ENCODE peak calls at places on chromosomes 1 and 21, in eight cellular contexts. B is CD8-positive, alpha-beta T cell; R is fibroblast of the aortic adventitia; L is fibroblast of mammary gland; T is heart left ventricle; W is lower lobe of right lung; Q is brain microvascular endothelial cell; U is HL-60. F is an unnamed sample.
A peak's percentile ranks its signal among the peaks of the same experiment; 100 is the strongest.

GRCh38 chr1:150268342-150268705 is 492 bp downstream of the APH1A start:
- DNase-seq in Q (no peak), L (peak; percentile 44), B (peak; percentile 65), R (no peak), U (no peak), W (peak; percentile 64), T (no peak), F (no peak)

GRCh38 chr1:236063919-236064673 is 794 bp downstream of the NID1 start:
- DNase-seq in U (no peak), T (peak; percentile 83), B (no peak), Q (peak; percentile 63), R (peak; percentile 77), L (peak; percentile 66), W (peak; percentile 58), F (peak; percentile 41)

GRCh38 chr1:54177726-54178125 is 22.1 kb downstream of the CYB5RL start:
- DNase-seq in Q (no peak), L (no peak), B (no peak), T (no peak), W (no peak), U (no peak), R (no peak), F (no peak)

GRCh38 chr1:29280780-29281131 is 44.4 kb downstream of the PTPRU start:
- DNase-seq in Q (peak; percentile 16), T (no peak), U (no peak), L (peak; percentile 31), W (no peak), B (no peak), R (peak; percentile 51), F (no peak)

GRCh38 chr1:23867542-23867952 is 543 bp downstream of the FUCA1 start:
- DNase-seq in Q (no peak), B (no peak), L (no peak), T (no peak), U (no peak), R (no peak), W (no peak), F (no peak)

GRCh38 chr1:179810367-179810715 is 67.2 kb downstream of the FAM163A start:
- DNase-seq in T (no peak), R (no peak), W (no peak), U (no peak), B (no peak), L (no peak), Q (no peak), F (no peak)

GRCh38 chr1:30368841-30369240 is 354.5 kb downstream of the MATN1 start:
- DNase-seq in B (no peak), U (no peak), L (no peak), W (no peak), R (no peak), T (no peak), Q (no peak), F (no peak)

GRCh38 chr1:42767510-42767924 is 468 bp downstream of the C1orf50 start:
- DNase-seq in T (no peak), U (no peak), L (no peak), B (no peak), W (no peak), Q (no peak), R (no peak), F (no peak)

GRCh38 chr1:1086911-1087341 is 12.8 kb upstream of the RNF223 start:
- DNase-seq in L (no peak), Q (no peak), W (peak; percentile 23), T (peak; percentile 57), R (no peak), U (no peak), B (no peak), F (no peak)

GRCh38 chr1:55604749-55605148 is 389.6 kb upstream of the USP24 start:
- DNase-seq in W (no peak), R (peak; percentile 97), L (no peak), T (no peak), U (no peak), B (no peak), Q (no peak), F (no peak)

GRCh38 chr1:64898107-64898861 is 68.1 kb downstream of the JAK1 start:
- DNase-seq in T (peak; percentile 83), L (peak; percentile 99), B (peak; percentile 30), W (peak; percentile 69), Q (peak; percentile 98), U (peak; percentile 40), R (peak; percentile 83), F (peak; percentile 72)

GRCh38 chr1:89405275-89405929 is 41.5 kb downstream of the GBP6 start:
- DNase-seq in R (no peak), Q (no peak), U (no peak), L (no peak), B (no peak), W (no peak), T (no peak), F (no peak)

GRCh38 chr21:44892536-44893277 is 19.2 kb upstream of the PTTG1IP start:
- DNase-seq in Q (peak; percentile 34), B (peak; percentile 72), L (peak; percentile 47), T (peak; percentile 87), W (peak; percentile 81), U (no peak), R (peak; percentile 63), F (no peak)

GRCh38 chr1:204711947-204712701 is 26.6 kb upstream of the LRRN2 start:
- DNase-seq in Q (no peak), T (no peak), W (no peak), U (no peak), R (no peak), L (no peak), B (no peak), F (no peak)

GRCh38 chr1:5933676-5934057 is 58.6 kb downstream of the NPHP4 start:
- DNase-seq in L (no peak), T (no peak), Q (peak; percentile 24), U (no peak), B (no peak), R (peak; percentile 32), W (no peak), F (no peak)

GRCh38 chr1:34694383-34694782 is 60.5 kb upstream of the GJB5 start:
- DNase-seq in W (no peak), R (no peak), Q (no peak), U (no peak), L (no peak), B (no peak), T (no peak), F (no peak)

GRCh38 chr1:37875833-37876232 is 16.4 kb upstream of the MTF1 start:
- DNase-seq in Q (peak; percentile 11), L (peak; percentile 19), W (no peak), B (no peak), T (no peak), R (no peak), U (no peak), F (no peak)

GRCh38 chr1:21289700-21290545 is at the start of gene ECE1:
- DNase-seq in L (no peak), B (peak; percentile 56), R (no peak), Q (no peak), W (peak; percentile 76), T (peak; percentile 81), U (peak; percentile 28), F (no peak)

GRCh38 chr1:11946647-11947046 is 12.1 kb downstream of the PLOD1 start:
- DNase-seq in T (no peak), Q (no peak), W (no peak), R (no peak), L (peak; percentile 25), B (no peak), U (no peak), F (no peak)

GRCh38 chr21:25424674-25425073 is 182.6 kb downstream of the MRPL39 start:
- DNase-seq in Q (no peak), R (no peak), B (no peak), W (no peak), L (no peak), U (no peak), T (no peak), F (no peak)

GRCh38 chr1:248815407-248816034 is 10.2 kb downstream of the SH3BP5L start:
- DNase-seq in W (no peak), U (no peak), B (no peak), Q (no peak), L (no peak), T (no peak), R (no peak), F (no peak)
- H3K4me3 ChIP-seq in W (no peak overlapping the region), U (no peak overlapping the region), B (no peak overlapping the region), Q (no peak overlapping the region), L (no peak overlapping the region), T (no peak overlapping the region), R (no peak overlapping the region), F (no peak overlapping the region)

DNA sequence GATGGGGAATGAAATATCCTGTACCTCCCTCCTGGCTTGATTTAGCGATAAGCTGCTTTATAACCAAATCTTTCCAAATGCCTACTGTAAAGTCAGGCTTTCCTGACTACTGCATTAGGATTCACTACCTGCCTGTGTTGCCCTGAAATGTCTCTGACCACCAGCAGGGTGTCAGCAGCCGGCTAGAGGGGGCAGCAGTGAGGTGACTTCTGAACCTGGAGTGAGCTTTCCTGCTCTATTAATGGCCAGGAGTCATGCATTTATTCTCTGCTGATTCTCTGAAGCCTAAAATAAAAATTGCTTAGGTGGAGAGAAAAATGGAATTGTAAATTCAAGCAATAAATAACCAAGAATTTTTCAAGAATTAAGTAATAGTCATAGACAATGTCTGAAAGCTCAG is 2.5 kb downstream of the BACE2 start:
- DNase-seq in T (no peak), R (peak; percentile 55), W (no peak), L (peak; percentile 46), U (no peak), Q (no peak), B (no peak), F (no peak)
- TF ChIP-seq CTCF in T (peak; percentile 45), R (peak; percentile 89), W (peak; percentile 51), L (peak; percentile 77), U (peak; percentile 28), Q (peak; percentile 91), B (no peak), F (peak; percentile 79)

DNA sequence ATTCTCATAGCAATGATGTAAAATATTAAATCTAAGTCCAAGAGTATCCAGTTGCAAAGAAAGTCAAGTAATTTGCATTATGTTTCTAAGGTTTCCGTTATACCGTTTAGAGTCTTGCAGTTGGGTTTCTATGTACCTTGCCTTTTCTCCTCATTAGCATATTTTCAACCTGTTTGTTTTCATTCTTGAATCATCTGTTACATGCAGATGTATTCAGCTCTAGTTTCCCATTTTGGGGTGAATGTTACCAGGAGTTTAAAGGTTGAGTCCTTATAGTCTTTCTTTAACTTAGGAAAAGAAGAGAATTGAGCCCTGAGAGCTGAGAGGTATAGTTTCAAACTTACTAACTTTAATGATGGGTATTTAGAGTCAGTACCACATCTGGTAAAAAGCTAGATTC is 139.9 kb downstream of the NFIA start:
- DNase-seq in R (no peak), T (no peak), B (no peak), W (no peak), L (no peak), Q (no peak), U (no peak), F (no peak)
- H3K4me3 ChIP-seq in R (no peak overlapping the region), T (no peak overlapping the region), B (no peak overlapping the region), W (no peak overlapping the region), L (no peak overlapping the region), Q (no peak overlapping the region), U (no peak overlapping the region), F (no peak overlapping the region)

DNA sequence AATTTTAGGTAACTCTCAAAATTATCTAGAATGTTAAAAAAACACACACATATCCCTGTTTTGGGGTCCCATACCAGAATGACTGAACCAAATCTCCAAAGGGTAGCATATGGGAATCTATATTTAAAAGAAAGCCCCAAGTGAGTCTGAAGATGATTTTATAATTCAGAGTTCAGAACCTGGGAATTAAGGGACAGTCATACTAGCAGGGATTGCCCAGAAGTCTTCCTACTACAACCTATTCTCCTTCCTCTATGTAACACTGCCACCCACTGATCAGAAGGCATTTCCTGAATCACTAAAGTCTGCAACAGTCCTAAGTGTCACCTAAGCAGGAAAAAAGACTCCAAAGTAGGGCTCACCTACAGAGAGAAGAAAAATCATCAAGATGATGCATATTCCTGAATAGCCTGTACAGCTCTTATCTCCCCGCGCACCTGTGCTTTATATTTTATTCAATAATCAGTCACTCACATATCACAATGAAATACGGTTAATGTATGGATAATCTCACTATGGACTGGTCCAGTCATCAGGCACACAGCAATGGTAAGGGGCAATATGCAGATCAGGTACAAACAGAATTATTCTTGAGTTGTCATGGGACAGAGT is 4.9 kb downstream of the RGS1 start:
- DNase-seq in T (no peak), L (peak; percentile 85), B (no peak), Q (no peak), U (no peak), R (peak; percentile 82), W (no peak), F (peak; percentile 56)
- TF ChIP-seq CTCF in T (peak; percentile 49), L (peak; percentile 73), B (no peak), Q (peak; percentile 66), U (peak; percentile 2), R (peak; percentile 63), W (peak; percentile 28), F (peak; percentile 56)

F was measured in HFF-Myc.